ENCODE peak calls at places on chromosomes 2 and 18, in seven cellular contexts. Z, Q, H, F, C, M and V are unnamed samples.

GRCh38 chr2:152573168-152573567 is 144.1 kb downstream of the PRPF40A start:
- DNase-seq in Z (no peak), H (no peak), C (no peak), M (no peak), Q (peak; percentile 84), F (peak; percentile 95), V (no peak)

GRCh38 chr18:36212301-36212977 is 25.1 kb downstream of the MOCOS start:
- DNase-seq in Q (no peak), Z (no peak), F (no peak), H (no peak), M (no peak), C (peak; percentile 27), V (no peak)

GRCh38 chr2:232781765-232782164 is 5.4 kb upstream of the KCNJ13 start:
- DNase-seq in M (no peak), H (no peak), F (peak; percentile 69), C (no peak), Z (no peak), Q (no peak), V (no peak)

GRCh38 chr2:66587216-66587615 is 152.3 kb downstream of the MEIS1 start:
- DNase-seq in F (no peak), Q (peak; percentile 49), C (peak; percentile 63), M (peak; percentile 91), H (peak; percentile 30), Z (no peak), V (no peak)

GRCh38 chr2:149221898-149222297 is 108.5 kb upstream of the LYPD6 start:
- DNase-seq in F (no peak), M (no peak), C (peak; percentile 31), Q (peak; percentile 20), H (no peak), Z (no peak), V (no peak)

GRCh38 chr2:10530607-10531239 is 82.6 kb upstream of the ODC1 start:
- DNase-seq in H (no peak), F (no peak), Z (peak; percentile 36), C (no peak), Q (no peak), M (peak; percentile 40), V (no peak)

GRCh38 chr2:74396149-74396548 is 16.0 kb upstream of the DCTN1 start:
- DNase-seq in H (no peak), Q (no peak), Z (no peak), F (no peak), M (no peak), C (no peak), V (no peak)

GRCh38 chr2:1613078-1613445 is 131.3 kb downstream of the PXDN start:
- DNase-seq in M (no peak), C (no peak), Z (no peak), Q (no peak), H (no peak), F (no peak), V (no peak)

GRCh38 chr18:56001576-56001975 is 413.6 kb upstream of the TCF4 start:
- DNase-seq in F (no peak), Z (no peak), Q (no peak), H (no peak), M (no peak), C (no peak), V (no peak)

GRCh38 chr2:241030883-241031282 is 32.5 kb downstream of the SNED1 start:
- DNase-seq in F (no peak), C (no peak), H (no peak), Z (no peak), Q (no peak), M (no peak), V (no peak)

GRCh38 chr2:179842498-179843153 is 18.8 kb downstream of the ZNF385B start:
- DNase-seq in M (peak; percentile 83), F (peak; percentile 21), Z (no peak), Q (peak; percentile 62), C (peak; percentile 51), H (peak; percentile 48), V (no peak)

GRCh38 chr18:23669804-23670203 is 7.1 kb upstream of the ANKRD29 start:
- DNase-seq in F (no peak), H (no peak), Q (peak; percentile 87), Z (no peak), M (no peak), C (no peak), V (no peak)

GRCh38 chr2:27747827-27748352 is 23.6 kb upstream of the MRPL33 start:
- DNase-seq in Z (no peak), H (no peak), M (no peak), C (no peak), Q (no peak), F (no peak), V (no peak)

GRCh38 chr18:12455511-12455910 is 47.8 kb downstream of the PRELID3A start:
- DNase-seq in F (peak; percentile 42), H (no peak), M (no peak), Z (no peak), C (no peak), Q (no peak), V (peak; percentile 91)

GRCh38 chr2:43254331-43254730 is 27.9 kb upstream of the ZFP36L2 start:
- DNase-seq in H (no peak), Z (no peak), Q (no peak), C (no peak), M (no peak), F (no peak), V (no peak)

DNA sequence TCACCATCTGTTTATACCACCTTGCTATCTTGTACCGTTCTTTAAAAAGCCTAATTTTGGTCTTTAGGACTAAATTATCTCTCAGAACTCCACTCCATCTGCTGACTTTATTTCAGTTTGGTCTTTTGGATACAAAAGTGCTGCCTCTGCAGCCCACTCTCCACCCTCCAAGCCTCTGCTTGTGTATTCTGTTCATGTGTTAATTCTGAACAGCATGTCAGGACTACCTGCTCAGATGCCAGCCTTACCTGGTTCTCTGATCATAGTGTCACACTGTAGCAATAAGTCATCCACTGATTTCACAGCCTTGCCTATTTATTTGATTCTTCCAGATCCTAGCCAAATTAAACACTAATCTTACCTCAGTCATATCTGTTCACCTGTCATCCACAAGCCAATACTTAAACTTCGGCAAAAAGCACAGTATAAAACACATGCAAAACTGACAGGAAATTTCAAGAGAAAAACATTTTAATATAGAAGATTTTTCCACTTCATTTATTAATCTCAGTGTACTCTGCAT is 64.7 kb downstream of the PPP1R1C start:
- DNase-seq in C (no peak), F (no peak), Z (no peak), H (no peak), M (no peak), Q (no peak), V (no peak)
- H3K4me3 ChIP-seq in C (no peak overlapping the region), F (no peak overlapping the region), Z (no peak overlapping the region), H (no peak overlapping the region), M (no peak overlapping the region), Q (no peak overlapping the region), V (no peak overlapping the region)

DNA sequence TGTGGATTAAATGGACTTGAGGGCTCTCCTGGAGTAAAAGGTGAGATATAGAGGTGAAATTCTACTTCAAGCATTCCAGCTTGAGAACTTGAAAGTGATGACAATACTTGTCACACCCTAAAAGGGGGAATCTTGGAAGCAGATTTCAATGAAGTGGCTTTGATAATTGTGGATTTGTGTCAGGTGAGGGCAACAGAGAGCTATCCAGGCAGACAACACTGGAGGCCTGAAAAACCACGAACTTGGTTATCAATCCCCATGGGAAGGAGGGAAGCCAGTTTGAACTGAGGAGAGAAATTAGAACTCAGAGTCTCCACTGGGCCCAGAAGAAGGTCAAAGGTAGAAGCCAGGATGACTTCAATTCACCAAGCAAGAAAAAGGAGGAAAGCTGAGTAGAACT is 263.9 kb downstream of the FIGN start:
- DNase-seq in M (peak; percentile 55), Q (peak; percentile 1), F (peak; percentile 49), C (peak; percentile 37), H (peak; percentile 6), Z (no peak), V (no peak)
- TF ChIP-seq CTCF in M (peak; percentile 70), Q (no peak), F (peak; percentile 67), C (peak; percentile 51), H (peak; percentile 27), Z (peak; percentile 55), V (no peak)

GRCh38 chr18:21991081-21991534 is 178.3 kb upstream of the GATA6 start:
- DNase-seq in H (no peak), M (peak; percentile 93), C (peak; percentile 65), Q (no peak), F (no peak), Z (no peak), V (no peak)
- H3K27me3 ChIP-seq in H (no peaks in the 10 kb centered on the region), M (no peaks in the 10 kb centered on the region), C (no peaks in the 10 kb centered on the region), Q (no peaks in the 10 kb centered on the region), F (no peaks in the 10 kb centered on the region), Z (no peaks in the 10 kb centered on the region), V (no peaks in the 10 kb centered on the region)

GRCh38 chr18:59461171-59461570 is 102.1 kb upstream of the LMAN1 start:
- DNase-seq in H (no peak), F (no peak), Q (no peak), Z (no peak), M (no peak), C (no peak), V (no peak)
- H3K4me3 ChIP-seq in H (no peak overlapping the region), F (no peak overlapping the region), Q (no peak overlapping the region), Z (no peak overlapping the region), M (no peak overlapping the region), C (no peak overlapping the region), V (no peak overlapping the region)

DNA sequence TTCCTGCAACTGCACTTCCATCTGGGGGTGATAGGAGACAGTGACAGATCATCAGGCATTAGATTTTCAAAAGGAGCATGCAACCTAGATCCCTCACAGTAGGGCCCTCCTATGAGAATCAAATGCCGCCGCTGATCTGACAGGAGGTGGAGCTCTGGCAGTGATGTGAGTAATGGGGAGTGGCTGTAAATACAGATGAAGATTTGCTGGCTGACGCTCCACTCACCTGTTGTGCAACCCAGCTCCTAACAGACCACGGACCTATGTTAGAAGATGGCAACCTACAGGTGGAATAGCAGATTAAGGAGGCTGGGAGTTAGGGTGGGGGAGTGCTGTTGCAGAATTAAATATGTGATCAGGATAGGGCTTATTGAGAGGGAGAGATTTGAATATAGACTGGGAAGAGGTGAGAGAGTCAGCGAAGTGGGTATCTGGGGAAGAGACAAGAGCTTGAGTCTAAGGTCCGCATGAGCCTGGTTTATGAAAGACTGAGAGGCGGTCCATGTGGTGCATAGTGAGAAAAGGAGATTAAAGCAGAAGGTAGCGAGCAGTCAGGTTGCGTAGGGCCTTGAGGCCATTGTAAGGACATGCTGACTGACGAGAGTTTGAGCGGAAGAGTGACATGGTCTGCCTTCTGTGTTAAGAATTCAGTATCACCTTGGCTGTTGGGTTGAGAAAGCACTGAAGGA is 31.3 kb upstream of the TOGARAM2 start:
- DNase-seq in F (no peak), M (peak; percentile 61), Z (no peak), H (no peak), C (no peak), Q (no peak), V (no peak)
- TF ChIP-seq CTCF in F (no peak), M (no peak), Z (no peak), H (no peak), C (no peak), Q (no peak), V (no peak)

GRCh38 chr18:10755855-10756254 is 230.0 kb downstream of the NAPG start:
- DNase-seq in Z (no peak), Q (no peak), F (no peak), H (no peak), C (no peak), M (no peak), V (no peak)
- H3K27me3 ChIP-seq in Z (no peaks in the 10 kb centered on the region), Q (peaks cover 11% of the 10 kb centered on the region), F (no peaks in the 10 kb centered on the region), H (no peaks in the 10 kb centered on the region), C (no peaks in the 10 kb centered on the region), M (no peaks in the 10 kb centered on the region), V (no peaks in the 10 kb centered on the region)

DNA sequence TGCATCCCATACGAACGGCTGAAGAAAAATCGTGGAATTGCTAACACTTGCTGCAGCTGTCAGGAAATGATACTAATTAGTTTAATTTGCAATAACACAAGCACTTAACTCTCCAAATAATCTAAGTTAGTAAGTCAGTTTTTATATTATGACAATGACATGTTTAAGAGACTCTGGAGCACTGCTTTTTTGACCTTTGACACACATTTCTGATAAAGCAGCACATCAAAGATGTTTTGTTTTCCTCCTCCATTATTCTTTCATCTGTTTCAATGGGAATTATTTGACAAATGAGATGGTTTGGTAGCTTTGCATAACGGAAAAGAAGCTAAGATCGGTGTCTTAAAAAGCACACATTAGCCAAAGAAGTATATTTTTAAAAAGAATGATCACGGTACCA is 123.8 kb upstream of the SATB2 start:
- DNase-seq in C (no peak), Q (no peak), H (no peak), Z (no peak), M (no peak), F (no peak), V (no peak)
- H3K4me3 ChIP-seq in C (peak overlapping the region; percentile 43), Q (peak overlapping the region; percentile 38), H (no peak overlapping the region), Z (no peak overlapping the region), M (no peak overlapping the region), F (peak overlapping the region; percentile 53), V (peak overlapping the region; percentile 70)